ENCODE peak calls at places on chromosomes 11 and 22, in six cellular contexts. Z is SJSA1; N is aorta; X is mammary epithelial cell; R is naive thymus-derived CD4-positive, alpha-beta T cell; P is iPS DF 6.9. H is an unnamed sample.
A peak's percentile ranks its signal among the peaks of the same experiment; 100 is the strongest.

GRCh38 chr11:6354651-6355485 is 34.6 kb upstream of the CAVIN3 start:
- DNase-seq in Z (no peak), N (no peak), X (no peak), R (no peak), P (no peak), H (no peak)

GRCh38 chr11:34721646-34722045 is 100.8 kb downstream of the EHF start:
- DNase-seq in Z (no peak), N (no peak), X (peak; percentile 35), R (no peak), P (no peak), H (no peak)

GRCh38 chr11:73270089-73270854 is 1.9 kb upstream of the P2RY6 start:
- DNase-seq in Z (no peak), N (peak; percentile 58), X (no peak), R (no peak), P (no peak), H (no peak)

GRCh38 chr11:95577716-95578460 is 211.7 kb downstream of the FAM76B start:
- DNase-seq in Z (no peak), N (no peak), X (peak; percentile 89), R (no peak), P (no peak), H (peak; percentile 91)

GRCh38 chr22:32665676-32666075 is 135.8 kb upstream of the TIMP3 start:
- DNase-seq in Z (no peak), N (no peak), X (peak; percentile 82), R (no peak), P (no peak), H (peak; percentile 41)

GRCh38 chr11:131824766-131825165 is 454.4 kb downstream of the NTM start:
- DNase-seq in Z (no peak), N (no peak), X (peak; percentile 12), R (no peak), P (no peak), H (peak; percentile 79)

GRCh38 chr11:58285483-58286040 is 17.5 kb upstream of the OR10W1 start:
- DNase-seq in Z (no peak), N (no peak), X (peak; percentile 2), R (peak; percentile 10), P (no peak), H (no peak)

GRCh38 chr11:126529037-126529436 is 173.6 kb downstream of the ST3GAL4 start:
- DNase-seq in Z (no peak), N (peak; percentile 73), X (no peak), R (no peak), P (no peak), H (no peak)

GRCh38 chr11:1890856-1891830 is 552 bp downstream of the PRR33 start:
- DNase-seq in Z (no peak), N (no peak), X (no peak), R (no peak), P (no peak), H (no peak)

GRCh38 chr11:13862845-13863392 is 99.6 kb upstream of the SPON1 start:
- DNase-seq in Z (no peak), N (no peak), X (no peak), R (no peak), P (no peak), H (no peak)

GRCh38 chr22:36022162-36022561 is 6.5 kb downstream of the RBFOX2 start:
- DNase-seq in Z (no peak), N (no peak), X (no peak), R (no peak), P (no peak), H (no peak)

DNA sequence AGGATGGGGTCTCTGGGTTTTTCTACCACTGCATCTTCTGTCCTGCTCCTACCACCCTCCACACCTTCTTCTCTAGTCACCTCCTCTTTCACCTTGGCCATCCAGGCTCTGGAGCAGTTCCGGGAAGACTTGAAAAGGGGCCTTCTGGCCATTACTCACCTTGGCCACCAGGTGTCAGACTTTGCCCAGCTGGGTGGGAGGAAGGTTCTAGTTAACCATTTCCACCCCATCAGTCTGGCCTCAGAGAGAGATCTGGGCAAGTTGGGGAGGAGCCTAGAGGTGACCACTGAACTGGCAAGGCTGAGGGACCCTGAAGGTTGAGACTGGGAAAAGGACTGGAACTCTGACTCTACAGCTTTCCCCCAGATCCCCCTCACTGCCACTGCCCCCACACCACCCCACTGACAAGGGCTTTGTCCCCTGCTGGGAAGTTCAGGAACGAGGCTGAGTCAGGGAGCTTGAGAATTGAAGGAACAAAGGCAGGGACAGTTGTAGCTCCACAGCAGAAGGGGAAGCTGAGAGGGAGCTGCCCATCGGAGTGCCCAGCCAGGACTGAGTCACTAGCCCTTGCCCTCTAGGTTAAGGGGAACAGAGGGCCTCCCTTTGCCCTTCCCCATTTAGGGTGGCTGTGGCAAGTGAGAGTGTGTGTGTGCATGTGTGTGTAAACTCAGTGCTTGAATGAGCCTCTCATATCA is 3.7 kb upstream of the POLD4 start:
- DNase-seq in Z (peak; percentile 91), N (no peak), X (peak; percentile 65), R (peak; percentile 70), P (no peak), H (peak; percentile 75)
- H3K4me3 ChIP-seq in Z (no peak overlapping the region), N (no peak overlapping the region), X (no peak overlapping the region), R (no peak overlapping the region), P (no peak overlapping the region), H (no peak overlapping the region)

GRCh38 chr11:15117751-15118150 is 3.0 kb downstream of the INSC start:
- DNase-seq in Z (no peak), N (no peak), X (no peak), R (no peak), P (no peak), H (no peak)

GRCh38 chr11:15114501-15115475 is at the start of gene INSC:
- DNase-seq in Z (no peak), N (peak; percentile 78), X (no peak), R (no peak), P (no peak), H (peak; percentile 77)

GRCh38 chr11:15113381-15113780 is 1.3 kb upstream of the INSC start:
- DNase-seq in Z (no peak), N (no peak), X (no peak), R (no peak), P (no peak), H (no peak)

GRCh38 chr11:15118431-15118830 is 3.7 kb downstream of the INSC start:
- DNase-seq in Z (no peak), N (no peak), X (peak; percentile 48), R (no peak), P (no peak), H (no peak)

GRCh38 chr11:15115686-15116085 is 963 bp downstream of the INSC start:
- DNase-seq in Z (no peak), N (no peak), X (no peak), R (no peak), P (no peak), H (no peak)
- H3K4me3 ChIP-seq in Z (no peak overlapping the region), N (no peak overlapping the region), X (no peak overlapping the region), R (no peak overlapping the region), P (no peak overlapping the region), H (no peak overlapping the region)

GRCh38 chr11:117044287-117045035 is 53.8 kb downstream of the SIK3 start:
- DNase-seq in Z (no peak), N (no peak), X (peak; percentile 59), R (no peak), P (no peak), H (no peak)

GRCh38 chr11:117039897-117040296 is 58.3 kb downstream of the SIK3 start:
- DNase-seq in Z (no peak), N (no peak), X (peak; percentile 83), R (no peak), P (no peak), H (no peak)

GRCh38 chr11:117045196-117045595 is 53.0 kb downstream of the SIK3 start:
- DNase-seq in Z (no peak), N (no peak), X (no peak), R (no peak), P (no peak), H (peak; percentile 81)

GRCh38 chr11:117045956-117046355 is 52.3 kb downstream of the SIK3 start:
- DNase-seq in Z (no peak), N (no peak), X (peak; percentile 80), R (no peak), P (no peak), H (peak; percentile 88)

GRCh38 chr11:117042689-117043088 is 55.5 kb downstream of the SIK3 start:
- DNase-seq in Z (no peak), N (no peak), X (no peak), R (no peak), P (no peak), H (no peak)
- H3K4me3 ChIP-seq in Z (no peak overlapping the region), N (no peak overlapping the region), X (no peak overlapping the region), R (no peak overlapping the region), P (no peak overlapping the region), H (no peak overlapping the region)

DNA sequence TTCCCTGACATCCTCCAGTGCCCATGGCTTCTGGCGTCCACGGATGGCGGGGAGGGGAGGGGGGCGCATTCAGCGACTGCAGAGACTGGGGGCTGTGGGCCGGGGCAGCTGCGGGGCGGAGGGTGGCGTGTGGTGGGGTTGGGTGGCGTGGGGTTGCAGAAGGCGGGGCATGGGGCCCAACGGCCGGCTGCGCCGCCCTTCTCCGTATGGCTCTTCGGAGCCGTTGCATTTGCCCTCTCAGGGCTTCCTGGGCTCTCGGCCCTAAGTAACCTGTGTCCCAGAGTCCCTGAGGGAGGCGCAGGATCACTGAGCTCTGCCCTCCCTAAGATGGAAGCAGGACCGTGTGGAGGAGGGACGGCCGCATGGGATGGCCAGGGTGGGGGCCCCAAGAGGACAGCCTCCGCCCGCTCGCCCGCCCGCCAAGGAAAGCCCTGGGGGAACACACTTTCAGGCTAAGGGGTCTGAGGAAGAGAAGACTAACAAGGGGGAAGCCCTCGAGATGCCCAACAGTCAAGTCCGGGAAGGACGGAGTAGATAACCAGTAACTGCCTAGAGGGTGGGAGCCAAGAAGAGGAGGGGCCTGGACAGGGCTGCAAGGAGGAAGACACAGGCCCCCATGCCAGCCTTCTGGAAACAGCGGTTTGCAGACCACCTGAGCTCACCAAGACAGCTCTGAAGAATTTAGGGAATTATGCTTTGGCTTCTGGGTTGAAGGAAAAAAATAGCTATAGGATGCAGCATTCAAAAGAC is 9.2 kb upstream of the AIFM3 start:
- DNase-seq in Z (no peak), N (no peak), X (no peak), R (no peak), P (no peak), H (no peak)
- H3K4me3 ChIP-seq in Z (peak overlapping the region; percentile 29), N (peak overlapping the region; percentile 22), X (peak overlapping the region; percentile 16), R (no peak overlapping the region), P (peak overlapping the region; percentile 71), H (peak overlapping the region; percentile 65)

DNA sequence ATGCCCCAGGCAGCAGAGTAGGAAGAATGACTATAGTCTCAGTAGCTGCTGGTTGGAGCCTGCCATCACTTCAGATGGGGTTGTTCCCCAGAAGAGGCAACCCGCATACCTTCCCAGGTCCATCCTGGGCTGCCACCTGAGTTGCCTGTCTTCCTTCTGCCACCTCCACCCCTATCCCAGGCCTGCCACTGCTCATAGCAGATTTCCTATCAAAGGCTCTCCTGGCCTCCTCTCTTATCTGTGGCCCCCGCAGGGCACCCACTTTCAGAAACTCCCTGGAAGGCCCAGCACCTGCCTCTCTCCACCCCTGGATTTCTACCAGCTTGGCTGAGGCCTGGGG is 648 bp upstream of the NR1H3 start:
- DNase-seq in Z (no peak), N (no peak), X (no peak), R (no peak), P (no peak), H (no peak)
- H3K4me3 ChIP-seq in Z (no peak overlapping the region), N (peak overlapping the region; percentile 1), X (no peak overlapping the region), R (no peak overlapping the region), P (no peak overlapping the region), H (peak overlapping the region; percentile 63)

GRCh38 chr11:104956528-104956927 is 11.8 kb downstream of the CASP4 start:
- DNase-seq in Z (no peak), N (no peak), X (peak; percentile 51), R (no peak), P (no peak), H (no peak)
- H3K4me3 ChIP-seq in Z (no peak overlapping the region), N (no peak overlapping the region), X (no peak overlapping the region), R (no peak overlapping the region), P (no peak overlapping the region), H (no peak overlapping the region)

H was measured in foreskin fibroblast.